ENCODE peak calls at places on chromosomes 4 and X, in four cellular contexts. B, C, Q and R are unnamed samples.

GRCh38 chr4:88158038-88158359 is 440 bp downstream of the ABCG2 start:
- DNase-seq in B (no peak), C (no peak), Q (no peak), R (no peak)

GRCh38 chr4:145293658-145294057 is 113.3 kb upstream of the OTUD4 start:
- DNase-seq in B (no peak), C (no peak), Q (no peak), R (no peak)

GRCh38 chr4:76688737-76689078 is 209.2 kb downstream of the SOWAHB start:
- DNase-seq in B (no peak), C (no peak), Q (peak), R (no peak)

GRCh38 chr4:139676913-139677585 is 11.4 kb downstream of the MGST2 start:
- DNase-seq in B (no peak), C (peak), Q (no peak), R (no peak)

GRCh38 chr4:158051401-158052235 is 121.2 kb downstream of the GASK1B start:
- DNase-seq in B (no peak), C (no peak), Q (no peak), R (no peak)

GRCh38 chr4:22170353-22170752 is 221.8 kb upstream of the KCNIP4 start:
- DNase-seq in B (no peak), C (no peak), Q (no peak), R (no peak)

GRCh38 chrX:18899796-18900380 is 84.0 kb downstream of the PHKA2 start:
- DNase-seq in B (no peak), C (no peak), Q (peak), R (no peak)

GRCh38 chr4:6695660-6696581 is 2.2 kb downstream of the S100P start:
- DNase-seq in B (no peak), C (peak), Q (peak), R (no peak)

GRCh38 chr4:24896056-24896455 is 16.8 kb downstream of the CCDC149 start:
- DNase-seq in B (no peak), C (no peak), Q (no peak), R (no peak)

GRCh38 chr4:176099314-176099713 is 33.7 kb downstream of the WDR17 start:
- DNase-seq in B (no peak), C (no peak), Q (no peak), R (no peak)

GRCh38 chr4:98765771-98766170 is 107.4 kb upstream of the TSPAN5 start:
- DNase-seq in B (no peak), C (no peak), Q (no peak), R (no peak)

GRCh38 chrX:57595381-57595811 is 3.6 kb downstream of the ZXDB start:
- DNase-seq in B (no peak), C (no peak), Q (no peak), R (no peak)

GRCh38 chr4:1373892-1374705 is 27.1 kb downstream of the UVSSA start:
- DNase-seq in B (no peak), C (no peak), Q (no peak), R (no peak)

GRCh38 chr4:16157609-16158503 is 68.4 kb downstream of the TAPT1 start:
- DNase-seq in B (no peak), C (peak), Q (no peak), R (no peak)

GRCh38 chr4:793109-793861 is 32.6 kb downstream of the CPLX1 start:
- DNase-seq in B (no peak), C (no peak), Q (no peak), R (no peak)

GRCh38 chrX:100643943-100644587 is at the start of gene SRPX2:
- DNase-seq in B (no peak), C (no peak), Q (no peak), R (peak)
- TF ChIP-seq ELF1 in B (no peak), C (no peak), Q (no peak), R (no peak)

GRCh38 chr4:27412617-27413016 is 552.0 kb downstream of the STIM2 start:
- DNase-seq in B (no peak), C (no peak), Q (no peak), R (no peak)
- TF ChIP-seq CTCF in B (no peak), C (no peak), Q (no peak), R (no peak)

DNA sequence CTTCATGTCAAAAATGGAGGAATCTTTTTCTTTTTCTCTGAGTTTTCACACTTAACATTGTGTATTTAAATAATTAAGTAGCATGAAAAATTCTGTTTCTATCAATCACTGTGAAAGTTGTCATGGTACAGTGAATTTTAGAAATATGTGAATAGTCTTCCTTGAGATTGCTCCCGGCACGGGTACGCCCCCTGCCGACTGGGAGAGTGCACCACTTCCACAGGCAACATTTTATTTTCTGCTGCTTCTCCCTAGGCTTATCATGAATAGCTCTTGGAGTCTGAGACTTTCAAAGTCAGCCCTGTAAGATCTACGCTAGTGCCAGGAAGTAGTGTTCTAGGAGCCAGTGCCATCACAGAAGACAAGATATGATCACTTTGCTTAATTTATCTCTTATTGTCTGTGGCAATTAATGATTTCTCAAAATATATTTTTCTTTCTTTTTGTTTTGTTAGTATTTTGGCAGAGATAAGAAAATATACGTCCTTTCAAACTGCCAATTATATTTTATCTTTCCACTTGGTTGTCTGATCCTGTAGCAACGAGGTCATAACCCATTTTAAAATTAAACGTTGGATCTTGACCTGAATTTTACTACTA is 763.8 kb upstream of the AADAT start:
- DNase-seq in B (peak), C (peak), Q (peak), R (peak)
- TF ChIP-seq ELF1 in B (no peak), C (no peak), Q (no peak), R (no peak)

GRCh38 chr4:143202824-143203223 is 18.1 kb downstream of the USP38 start:
- DNase-seq in B (no peak), C (no peak), Q (no peak), R (no peak)
- TF ChIP-seq CTCF in B (peak), C (no peak), Q (peak), R (peak)

GRCh38 chrX:2500091-2500680 is 590 bp downstream of the DHRSX start:
- DNase-seq in B (peak), C (peak), Q (peak), R (no peak)

GRCh38 chrX:2502120-2502667 is 1.4 kb upstream of the DHRSX start:
- DNase-seq in B (no peak), C (no peak), Q (no peak), R (no peak)

GRCh38 chrX:2502668-2503519 is 2.1 kb upstream of the DHRSX start:
- DNase-seq in B (no peak), C (no peak), Q (no peak), R (no peak)

GRCh38 chrX:2500681-2501151 is at the start of the genes DHRSX and ZBED1:
- DNase-seq in B (peak), C (no peak), Q (peak), R (no peak)

GRCh38 chrX:2501246-2502102 is 698 bp upstream of the DHRSX start:
- DNase-seq in B (no peak), C (no peak), Q (no peak), R (no peak)
- TF ChIP-seq ELF1 in B (no peak), C (no peak), Q (no peak), R (no peak)

GRCh38 chr4:155800685-155801343 is 42.0 kb downstream of the GUCY1B1 start:
- DNase-seq in B (no peak), C (no peak), Q (no peak), R (no peak)

GRCh38 chr4:155799794-155800123 is 40.9 kb downstream of the GUCY1B1 start:
- DNase-seq in B (no peak), C (no peak), Q (no peak), R (no peak)

GRCh38 chr4:155799106-155799793 is 40.4 kb downstream of the GUCY1B1 start:
- DNase-seq in B (no peak), C (no peak), Q (no peak), R (no peak)

GRCh38 chr4:155794589-155794988 is 35.8 kb downstream of the GUCY1B1 start:
- DNase-seq in B (no peak), C (peak), Q (no peak), R (no peak)

DNA sequence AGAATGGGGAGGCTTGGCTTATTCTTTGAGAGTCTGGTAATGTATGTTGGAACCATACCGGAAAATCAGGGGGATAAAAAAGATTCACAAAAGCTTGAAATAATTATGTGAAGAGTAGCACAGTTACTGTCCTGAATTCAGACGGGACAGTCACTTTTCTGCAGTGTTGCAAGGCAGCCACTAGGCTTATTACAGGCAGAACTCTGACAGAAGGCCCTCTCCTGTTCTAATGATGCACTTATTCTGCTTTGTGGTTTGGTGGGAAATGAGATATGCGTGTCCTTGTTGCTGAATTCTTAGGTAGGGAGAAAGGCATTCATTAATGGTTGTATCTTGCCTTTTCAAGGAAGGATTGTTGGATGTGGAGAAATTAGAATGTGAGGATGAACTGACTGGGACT is 37.2 kb downstream of the GUCY1B1 start:
- DNase-seq in B (no peak), C (peak), Q (peak), R (peak)
- TF ChIP-seq CTCF in B (no peak), C (no peak), Q (peak), R (peak)

GRCh38 chrX:74614193-74614909 is at the start of gene RLIM:
- DNase-seq in B (peak), C (peak), Q (peak), R (peak)

GRCh38 chrX:74613350-74614192 is 853 bp downstream of the RLIM start:
- DNase-seq in B (peak), C (peak), Q (peak), R (no peak)
- TF ChIP-seq ELF1 in B (no peak), C (no peak), Q (no peak), R (no peak)

GRCh38 chrX:42680651-42681050 is 97.3 kb downstream of the PPP1R2C start:
- DNase-seq in B (no peak), C (no peak), Q (no peak), R (no peak)

GRCh38 chrX:42673411-42673810 is 104.6 kb downstream of the PPP1R2C start:
- DNase-seq in B (no peak), C (no peak), Q (no peak), R (no peak)

GRCh38 chrX:42684062-42684461 is 93.9 kb downstream of the PPP1R2C start:
- DNase-seq in B (no peak), C (no peak), Q (no peak), R (no peak)

DNA sequence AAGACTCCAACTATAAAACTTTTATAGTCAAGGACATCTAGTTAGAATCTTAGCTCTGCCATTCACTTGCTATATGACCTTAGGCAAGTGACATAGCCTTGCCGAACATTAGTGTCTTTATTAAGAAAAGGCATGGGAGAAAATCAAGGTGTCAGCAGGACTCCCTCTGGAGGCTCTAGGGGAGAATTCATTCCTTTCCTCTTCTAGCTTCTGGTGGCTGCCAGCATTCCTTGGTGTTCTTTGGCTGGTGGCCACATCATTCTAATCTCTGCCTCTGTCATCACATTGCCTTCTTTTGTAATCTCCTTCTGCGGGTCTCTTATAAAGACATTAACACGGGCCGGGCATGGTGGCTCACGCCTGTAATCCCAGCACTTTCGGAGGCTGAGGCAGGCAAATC is 99.8 kb downstream of the PPP1R2C start:
- DNase-seq in B (no peak), C (no peak), Q (no peak), R (no peak)
- TF ChIP-seq CTCF in B (no peak), C (no peak), Q (no peak), R (peak)